ENCODE peak calls at places on chromosomes 4 and X, in nine cellular contexts. M is amygdala; E is NCI-H510A treated with DMSO at 0.1 percent for 48 hours; J is transverse colon; D is iPS DF 6.9; L is stimulated activated CD8-positive, alpha-beta memory T cell treated with anti-CD3 and anti-CD28 coated beads, Interleukin-4, amount 100 ng/mL, for 24 hours; X is C1 segment of cervical spinal cord; S is M059J; B is activated CD4-positive, alpha-beta T cell treated with anti-CD3 and anti-CD28 coated beads, Interleukin-2, amount 50 U/mL, for 24 hours. T is an unnamed sample.
A peak's percentile ranks its signal among the peaks of the same experiment; 100 is the strongest.

GRCh38 chr4:107094976-107095375 is 58.9 kb upstream of the DKK2 start:
- DNase-seq in S (peak; percentile 0), B (no peak), E (no peak), D (no peak), L (no peak), J (no peak), M (no peak), X (no peak), T (no peak)

GRCh38 chr4:125101706-125102105 is 213.0 kb upstream of the FAT4 start:
- DNase-seq in D (no peak), E (no peak), L (no peak), J (no peak), X (no peak), S (no peak), B (no peak), M (no peak), T (no peak)

GRCh38 chr4:76125816-76126215 is 22.4 kb downstream of the NUP54 start:
- DNase-seq in X (no peak), S (peak; percentile 4), M (no peak), E (no peak), J (no peak), B (no peak), L (no peak), D (no peak), T (no peak)

GRCh38 chr4:78584863-78585576 is 33.5 kb downstream of the ANXA3 start:
- DNase-seq in B (no peak), X (no peak), E (no peak), D (no peak), L (no peak), S (no peak), J (peak; percentile 11), M (no peak), T (no peak)

GRCh38 chrX:110120025-110120424 is 117.1 kb downstream of the TMEM164 start:
- DNase-seq in J (no peak), X (no peak), S (no peak), M (no peak), L (no peak), B (no peak), E (no peak), D (no peak), T (no peak)

GRCh38 chr4:172514011-172514410 is 654.6 kb upstream of the GALNT7 start:
- DNase-seq in D (no peak), E (no peak), M (no peak), L (no peak), B (no peak), S (no peak), J (peak; percentile 35), X (no peak), T (no peak)

GRCh38 chrX:15812212-15812938 is 22.1 kb downstream of the ZRSR2 start:
- DNase-seq in X (no peak), E (no peak), J (no peak), S (no peak), D (no peak), B (no peak), L (no peak), M (no peak), T (no peak)

GRCh38 chrX:17192111-17192510 is 182.9 kb upstream of the NHS start:
- DNase-seq in M (no peak), E (no peak), B (no peak), X (no peak), S (peak; percentile 45), D (no peak), L (no peak), J (no peak), T (no peak)

GRCh38 chr4:70842761-70843435 is 3.2 kb upstream of the GRSF1 start:
- DNase-seq in B (no peak), S (no peak), L (no peak), E (no peak), J (no peak), M (no peak), X (no peak), D (no peak), T (peak; percentile 71)

T was measured in stimulated activated naive B cell treated with anti-CD40 and anti-IgM and Interleukin-4, amounts not matched to agents 10 μg/mL and 1 μg/mL and 100 μg/mL, for 72 hours.